ENCODE peak calls at places on chromosomes 16 and 17, in four cellular contexts. Y is non-pigmented ciliary epithelial cell, R is hippocampal formation, C is NCI-H748 treated with DMSO at 0.1 percent for 48 hours. D is an unnamed sample.

GRCh38 chr16:55225972-55226542 is 97.9 kb upstream of the IRX6 start:
- DNase-seq in Y (no peak), R (no peak), C (no peak), D (no peak)

GRCh38 chr17:55056530-55056929 is 88.0 kb downstream of the STXBP4 start:
- DNase-seq in Y (no peak), R (no peak), C (peak), D (peak)

GRCh38 chr16:28163699-28164584 is 47.8 kb downstream of the XPO6 start:
- DNase-seq in Y (no peak), R (no peak), C (no peak), D (no peak)

GRCh38 chr16:87054856-87055255 is 262.3 kb downstream of the C16orf95 start:
- DNase-seq in Y (no peak), R (no peak), C (no peak), D (no peak)

GRCh38 chr17:67629963-67630320 is 87.8 kb upstream of the NOL11 start:
- DNase-seq in Y (peak), R (peak), C (no peak), D (peak)

GRCh38 chr16:73040735-73041402 is 7.1 kb downstream of the ZFHX3 start:
- DNase-seq in Y (no peak), R (no peak), C (no peak), D (no peak)

GRCh38 chr17:29593546-29594440 is 861 bp downstream of the ANKRD13B start:
- DNase-seq in Y (no peak), R (no peak), C (no peak), D (no peak)

GRCh38 chr17:68763551-68763950 is 162.4 kb upstream of the FAM20A start:
- DNase-seq in Y (no peak), R (no peak), C (no peak), D (no peak)

GRCh38 chr16:1379054-1379862 is 27.5 kb downstream of the GNPTG start:
- DNase-seq in Y (peak), R (no peak), C (no peak), D (peak)

GRCh38 chr16:853981-854807 is 53.7 kb upstream of the GNG13 start:
- DNase-seq in Y (no peak), R (no peak), C (no peak), D (no peak)

GRCh38 chr17:2179615-2180295 is 123.8 kb downstream of the SMG6 start:
- DNase-seq in Y (no peak), R (peak), C (no peak), D (peak)

GRCh38 chr17:67093348-67093747 is 49.0 kb downstream of the CACNG1 start:
- DNase-seq in Y (no peak), R (no peak), C (no peak), D (no peak)

GRCh38 chr16:57747496-57747895 is 11.9 kb downstream of the KATNB1 start:
- DNase-seq in Y (no peak), R (no peak), C (no peak), D (no peak)

GRCh38 chr16:19167710-19168172 is 299 bp upstream of the SYT17 start:
- DNase-seq in Y (no peak), R (peak), C (peak), D (peak)

GRCh38 chr17:75430159-75430748 is 24.8 kb upstream of the GRB2 start:
- DNase-seq in Y (peak), R (no peak), C (no peak), D (no peak)

GRCh38 chr16:83272201-83272600 is 535.6 kb upstream of the HSBP1 start:
- DNase-seq in Y (peak), R (no peak), C (no peak), D (no peak)

D was measured in NCI-H2081.